ENCODE peak calls at places on chromosomes 7 and 10, in five cellular contexts. H is K562, V is GM12878, T is A549, M is HepG2. U is an unnamed sample.

GRCh38 chr7:30074422-30075030 is 46.3 kb downstream of the PLEKHA8 start:
- DNase-seq in T (peak; percentile 49), V (no peak), M (peak; percentile 30), H (peak; percentile 16), U (peak; percentile 79)

GRCh38 chr7:121459148-121459547 is 63.0 kb upstream of the FAM3C start:
- DNase-seq in T (no peak), V (no peak), M (no peak), H (no peak), U (no peak)

GRCh38 chr7:29033584-29033983 is 75.5 kb upstream of the TRIL start:
- DNase-seq in M (no peak), V (no peak), T (no peak), H (no peak), U (no peak)

GRCh38 chr10:99369126-99369525 is 40.0 kb downstream of the CNNM1 start:
- DNase-seq in T (no peak), V (no peak), M (no peak), H (no peak), U (no peak)

GRCh38 chr10:8444630-8445029 is 390.1 kb downstream of the GATA3 start:
- DNase-seq in H (no peak), V (no peak), T (no peak), M (no peak), U (peak; percentile 54)

GRCh38 chr7:100428199-100428966 is at the start of gene ZCWPW1:
- DNase-seq in H (peak; percentile 95), M (peak; percentile 91), V (peak; percentile 88), T (peak; percentile 99), U (peak; percentile 98)

GRCh38 chr7:50217961-50218360 is 86.6 kb upstream of the IKZF1 start:
- DNase-seq in T (no peak), H (no peak), V (no peak), M (no peak), U (no peak)

GRCh38 chr7:73908123-73908611 is 47.2 kb downstream of the TMEM270 start:
- DNase-seq in T (no peak), H (no peak), V (no peak), M (no peak), U (no peak)

GRCh38 chr10:99926925-99927718 is 82.6 kb downstream of the DNMBP start:
- DNase-seq in V (no peak), H (no peak), M (peak; percentile 15), T (peak; percentile 34), U (no peak)

GRCh38 chr10:44968101-44968886 is 8.7 kb downstream of the RASSF4 start:
- DNase-seq in T (no peak), M (no peak), H (no peak), V (no peak), U (no peak)

GRCh38 chr10:96130326-96130758 is 245 bp downstream of the ZNF518A start:
- DNase-seq in V (no peak), T (peak; percentile 92), H (peak; percentile 80), M (peak; percentile 79), U (peak; percentile 95)

GRCh38 chr7:50399635-50400034 is 50.5 kb downstream of the FIGNL1 start:
- DNase-seq in M (no peak), V (no peak), H (no peak), T (no peak), U (no peak)

GRCh38 chr7:123616244-123616643 is 14.6 kb downstream of the ASB15 start:
- DNase-seq in H (no peak), M (no peak), V (no peak), T (no peak), U (no peak)

GRCh38 chr7:51186531-51186930 is 130.1 kb downstream of the COBL start:
- DNase-seq in M (no peak), T (no peak), V (no peak), H (no peak), U (no peak)

GRCh38 chr10:79316671-79317431 is 30.4 kb upstream of the PPIF start:
- DNase-seq in T (peak; percentile 35), H (no peak), M (peak; percentile 35), V (peak; percentile 56), U (no peak)
- TF ChIP-seq JUNB in T (no peak), H (no peak), M (no peak), V (peak; percentile 33), U (no peak)

GRCh38 chr7:1377111-1377909 is 82.0 kb downstream of the MICALL2 start:
- DNase-seq in V (no peak), T (peak; percentile 55), H (no peak), M (no peak), U (no peak)
- TF ChIP-seq JUNB in V (no peak), T (no peak), H (no peak), M (no peak), U (no peak)

DNA sequence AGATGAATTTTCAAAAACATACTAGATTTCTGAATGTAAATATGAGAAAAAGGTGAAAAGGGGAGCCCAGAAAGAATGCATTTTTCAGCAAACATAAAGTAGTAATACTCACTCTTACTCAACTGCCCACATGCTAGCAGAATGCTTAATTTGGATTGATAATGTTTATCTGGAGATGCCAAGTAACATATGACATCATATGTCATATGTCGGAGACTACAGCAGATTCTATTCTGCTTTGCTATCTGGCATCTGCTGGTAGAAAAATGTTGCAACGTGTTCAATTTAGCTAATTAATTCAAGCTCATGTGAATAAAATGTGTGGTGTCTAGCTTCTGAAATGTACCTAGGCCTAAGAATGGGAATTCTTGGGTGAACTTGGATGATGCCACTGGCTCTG is 4.6 kb downstream of the BBIP1 start:
- DNase-seq in V (no peak), T (no peak), H (no peak), M (no peak), U (no peak)
- TF ChIP-seq JUNB in V (no peak), T (no peak), H (no peak), M (no peak), U (no peak)

DNA sequence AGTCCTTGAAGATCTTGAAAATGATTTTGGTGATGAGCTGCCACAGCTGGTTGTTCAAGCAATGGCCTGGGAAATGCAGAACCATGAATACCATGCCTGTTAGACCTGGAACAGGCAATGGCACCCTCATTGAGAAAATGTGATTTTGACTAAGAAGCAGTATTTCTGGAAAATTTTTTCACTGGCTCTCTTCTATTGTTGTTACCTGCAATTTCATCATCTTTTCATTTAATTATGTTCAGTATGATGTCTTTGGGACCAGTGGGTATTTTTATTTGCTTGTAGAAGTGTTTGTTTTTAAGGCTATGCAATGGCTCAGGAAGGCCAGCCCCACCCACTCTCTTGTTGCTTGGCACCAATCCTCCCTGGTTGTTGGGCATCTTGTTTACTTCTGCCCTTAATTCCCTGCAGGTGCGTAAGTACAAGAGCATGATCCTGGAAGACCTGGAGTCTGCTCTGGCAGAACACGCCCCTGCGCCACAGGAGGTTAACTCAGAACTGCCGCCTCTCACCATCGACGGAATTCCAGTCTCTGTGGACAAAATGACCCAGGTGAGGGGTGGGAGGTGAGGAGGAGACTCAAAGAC is 78.6 kb downstream of the NRF1 start:
- DNase-seq in T (no peak), V (no peak), H (no peak), M (no peak), U (no peak)
- TF ChIP-seq JUNB in T (no peak), V (no peak), H (no peak), M (no peak), U (no peak)